ENCODE peak calls at places on chromosomes 12 and 14, in ten cellular contexts. One of them, this sample, is unnamed.

GRCh38 chr14:93317836-93318807 is 14.7 kb downstream of the BTBD7 start:
- DNase-seq in GM12865: no peak
- DNase-seq in pons: no peak
- DNase-seq in NCI-H1930: no peak
- DNase-seq in SW480: no peak
- DNase-seq in kidney tubule cell: peak; percentile 78
- DNase-seq in astrocyte: peak; percentile 38
- DNase-seq in NCI-H1092 treated with DMSO at 0.1 percent for 48 hours: no peak
- DNase-seq in left lung: no peak
- DNase-seq in neural crest cell: no peak
- DNase-seq in this sample: no peak

GRCh38 chr12:45379261-45379660 is 163.4 kb downstream of the ANO6 start:
- DNase-seq in pons: no peak
- DNase-seq in NCI-H1092 treated with DMSO at 0.1 percent for 48 hours: no peak
- DNase-seq in NCI-H1930: no peak
- DNase-seq in astrocyte: no peak
- DNase-seq in SW480: no peak
- DNase-seq in GM12865: no peak
- DNase-seq in neural crest cell: no peak
- DNase-seq in kidney tubule cell: peak; percentile 6
- DNase-seq in left lung: no peak
- DNase-seq in this sample: no peak

GRCh38 chr14:51157012-51157411 is 62.1 kb upstream of the TRIM9 start:
- DNase-seq in pons: peak; percentile 9
- DNase-seq in astrocyte: no peak
- DNase-seq in GM12865: peak; percentile 54
- DNase-seq in left lung: no peak
- DNase-seq in NCI-H1930: no peak
- DNase-seq in kidney tubule cell: peak; percentile 36
- DNase-seq in neural crest cell: no peak
- DNase-seq in SW480: peak; percentile 34
- DNase-seq in NCI-H1092 treated with DMSO at 0.1 percent for 48 hours: peak; percentile 52
- DNase-seq in this sample: no peak

GRCh38 chr14:62308927-62309326 is 546.7 kb downstream of the SNAPC1 start:
- DNase-seq in astrocyte: no peak
- DNase-seq in kidney tubule cell: no peak
- DNase-seq in left lung: no peak
- DNase-seq in pons: no peak
- DNase-seq in GM12865: no peak
- DNase-seq in SW480: no peak
- DNase-seq in NCI-H1092 treated with DMSO at 0.1 percent for 48 hours: no peak
- DNase-seq in neural crest cell: no peak
- DNase-seq in NCI-H1930: no peak
- DNase-seq in this sample: no peak

GRCh38 chr12:58919271-58920101 is 818 bp downstream of the LRIG3 start:
- DNase-seq in GM12865: peak; percentile 80
- DNase-seq in kidney tubule cell: peak; percentile 62
- DNase-seq in SW480: no peak
- DNase-seq in NCI-H1930: no peak
- DNase-seq in pons: no peak
- DNase-seq in neural crest cell: no peak
- DNase-seq in astrocyte: peak; percentile 63
- DNase-seq in left lung: no peak
- DNase-seq in NCI-H1092 treated with DMSO at 0.1 percent for 48 hours: peak; percentile 30
- DNase-seq in this sample: peak; percentile 42

GRCh38 chr12:42588981-42589464 is 523 bp downstream of the PRICKLE1 start:
- DNase-seq in kidney tubule cell: peak; percentile 57
- DNase-seq in astrocyte: no peak
- DNase-seq in NCI-H1930: peak; percentile 69
- DNase-seq in left lung: peak; percentile 77
- DNase-seq in pons: no peak
- DNase-seq in GM12865: no peak
- DNase-seq in neural crest cell: peak; percentile 39
- DNase-seq in NCI-H1092 treated with DMSO at 0.1 percent for 48 hours: no peak
- DNase-seq in SW480: peak; percentile 17
- DNase-seq in this sample: peak; percentile 32

GRCh38 chr14:53516261-53516774 is 363.2 kb upstream of the DDHD1 start:
- DNase-seq in pons: no peak
- DNase-seq in astrocyte: peak; percentile 80
- DNase-seq in SW480: no peak
- DNase-seq in NCI-H1930: no peak
- DNase-seq in GM12865: no peak
- DNase-seq in kidney tubule cell: no peak
- DNase-seq in NCI-H1092 treated with DMSO at 0.1 percent for 48 hours: no peak
- DNase-seq in left lung: no peak
- DNase-seq in neural crest cell: no peak
- DNase-seq in this sample: no peak

GRCh38 chr14:74147571-74147970 is 62.8 kb downstream of the LIN52 start:
- DNase-seq in NCI-H1930: no peak
- DNase-seq in astrocyte: no peak
- DNase-seq in NCI-H1092 treated with DMSO at 0.1 percent for 48 hours: no peak
- DNase-seq in kidney tubule cell: no peak
- DNase-seq in pons: no peak
- DNase-seq in left lung: no peak
- DNase-seq in SW480: no peak
- DNase-seq in neural crest cell: no peak
- DNase-seq in GM12865: no peak
- DNase-seq in this sample: no peak

GRCh38 chr12:53292441-53292840 is 2.9 kb upstream of the PFDN5 start:
- DNase-seq in neural crest cell: no peak
- DNase-seq in pons: no peak
- DNase-seq in GM12865: no peak
- DNase-seq in NCI-H1092 treated with DMSO at 0.1 percent for 48 hours: peak; percentile 37
- DNase-seq in left lung: no peak
- DNase-seq in NCI-H1930: no peak
- DNase-seq in kidney tubule cell: no peak
- DNase-seq in astrocyte: no peak
- DNase-seq in SW480: no peak
- DNase-seq in this sample: no peak

GRCh38 chr14:29637406-29637805 is 290.2 kb downstream of the PRKD1 start:
- DNase-seq in SW480: no peak
- DNase-seq in left lung: no peak
- DNase-seq in GM12865: no peak
- DNase-seq in astrocyte: peak; percentile 71
- DNase-seq in neural crest cell: no peak
- DNase-seq in NCI-H1092 treated with DMSO at 0.1 percent for 48 hours: peak; percentile 85
- DNase-seq in NCI-H1930: no peak
- DNase-seq in kidney tubule cell: peak; percentile 64
- DNase-seq in pons: peak; percentile 95
- DNase-seq in this sample: no peak

GRCh38 chr14:73462078-73462715 is 3.9 kb upstream of the NUMB start:
- DNase-seq in astrocyte: peak; percentile 37
- DNase-seq in NCI-H1930: no peak
- DNase-seq in kidney tubule cell: peak; percentile 46
- DNase-seq in NCI-H1092 treated with DMSO at 0.1 percent for 48 hours: peak; percentile 94
- DNase-seq in SW480: peak; percentile 93
- DNase-seq in left lung: no peak
- DNase-seq in GM12865: no peak
- DNase-seq in neural crest cell: no peak
- DNase-seq in pons: peak; percentile 86
- DNase-seq in this sample: no peak

GRCh38 chr12:52395761-52396434 is 10.2 kb downstream of the KRT82 start:
- DNase-seq in kidney tubule cell: peak; percentile 57
- DNase-seq in neural crest cell: no peak
- DNase-seq in GM12865: peak; percentile 11
- DNase-seq in pons: no peak
- DNase-seq in left lung: peak; percentile 68
- DNase-seq in SW480: peak; percentile 81
- DNase-seq in astrocyte: no peak
- DNase-seq in NCI-H1092 treated with DMSO at 0.1 percent for 48 hours: no peak
- DNase-seq in NCI-H1930: peak; percentile 26
- DNase-seq in this sample: no peak

GRCh38 chr12:124302807-124303578 is 8.1 kb downstream of the RFLNA start:
- DNase-seq in left lung: peak; percentile 59
- DNase-seq in pons: no peak
- DNase-seq in neural crest cell: no peak
- DNase-seq in GM12865: no peak
- DNase-seq in kidney tubule cell: no peak
- DNase-seq in SW480: no peak
- DNase-seq in astrocyte: no peak
- DNase-seq in NCI-H1092 treated with DMSO at 0.1 percent for 48 hours: no peak
- DNase-seq in NCI-H1930: no peak
- DNase-seq in this sample: no peak

GRCh38 chr12:54840293-54840692 is 14.0 kb upstream of the MUCL1 start:
- DNase-seq in NCI-H1092 treated with DMSO at 0.1 percent for 48 hours: no peak
- DNase-seq in NCI-H1930: no peak
- DNase-seq in neural crest cell: no peak
- DNase-seq in pons: no peak
- DNase-seq in GM12865: no peak
- DNase-seq in SW480: no peak
- DNase-seq in kidney tubule cell: no peak
- DNase-seq in astrocyte: no peak
- DNase-seq in left lung: no peak
- DNase-seq in this sample: no peak

GRCh38 chr12:88310069-88310468 is 168.0 kb downstream of the TMTC3 start:
- DNase-seq in astrocyte: peak; percentile 73
- DNase-seq in NCI-H1930: no peak
- DNase-seq in pons: no peak
- DNase-seq in kidney tubule cell: peak; percentile 35
- DNase-seq in left lung: no peak
- DNase-seq in NCI-H1092 treated with DMSO at 0.1 percent for 48 hours: no peak
- DNase-seq in GM12865: no peak
- DNase-seq in neural crest cell: no peak
- DNase-seq in SW480: no peak
- DNase-seq in this sample: no peak

GRCh38 chr14:50395448-50395847 is 1.2 kb downstream of the CDKL1 start:
- DNase-seq in left lung: no peak
- DNase-seq in SW480: no peak
- DNase-seq in GM12865: no peak
- DNase-seq in astrocyte: no peak
- DNase-seq in NCI-H1930: no peak
- DNase-seq in pons: peak; percentile 9
- DNase-seq in kidney tubule cell: peak; percentile 58
- DNase-seq in NCI-H1092 treated with DMSO at 0.1 percent for 48 hours: no peak
- DNase-seq in neural crest cell: no peak
- DNase-seq in this sample: no peak

GRCh38 chr14:32711103-32711680 is 227.5 kb upstream of the NPAS3 start:
- DNase-seq in NCI-H1930: peak; percentile 34
- DNase-seq in astrocyte: peak; percentile 25
- DNase-seq in kidney tubule cell: peak; percentile 52
- DNase-seq in neural crest cell: peak; percentile 49
- DNase-seq in pons: peak; percentile 89
- DNase-seq in NCI-H1092 treated with DMSO at 0.1 percent for 48 hours: peak; percentile 79
- DNase-seq in GM12865: peak; percentile 54
- DNase-seq in SW480: peak; percentile 53
- DNase-seq in left lung: no peak
- DNase-seq in this sample: peak; percentile 24

GRCh38 chr14:41490323-41490722 is 116.4 kb upstream of the LRFN5 start:
- DNase-seq in kidney tubule cell: no peak
- DNase-seq in left lung: no peak
- DNase-seq in NCI-H1930: no peak
- DNase-seq in neural crest cell: no peak
- DNase-seq in SW480: no peak
- DNase-seq in astrocyte: no peak
- DNase-seq in NCI-H1092 treated with DMSO at 0.1 percent for 48 hours: no peak
- DNase-seq in GM12865: no peak
- DNase-seq in pons: no peak
- DNase-seq in this sample: no peak

GRCh38 chr14:63076476-63076875 is 31.2 kb upstream of the KCNH5 start:
- DNase-seq in SW480: no peak
- DNase-seq in pons: no peak
- DNase-seq in NCI-H1092 treated with DMSO at 0.1 percent for 48 hours: no peak
- DNase-seq in GM12865: no peak
- DNase-seq in NCI-H1930: no peak
- DNase-seq in astrocyte: no peak
- DNase-seq in kidney tubule cell: no peak
- DNase-seq in neural crest cell: no peak
- DNase-seq in left lung: no peak
- DNase-seq in this sample: no peak

GRCh38 chr12:65895759-65896656 is 71.7 kb downstream of the HMGA2 start:
- DNase-seq in left lung: no peak
- DNase-seq in NCI-H1092 treated with DMSO at 0.1 percent for 48 hours: no peak
- DNase-seq in neural crest cell: no peak
- DNase-seq in GM12865: no peak
- DNase-seq in kidney tubule cell: peak; percentile 83
- DNase-seq in pons: no peak
- DNase-seq in SW480: peak; percentile 11
- DNase-seq in astrocyte: peak; percentile 55
- DNase-seq in NCI-H1930: no peak
- DNase-seq in this sample: no peak

GRCh38 chr12:115934046-115934445 is 343.4 kb downstream of the MED13L start:
- DNase-seq in GM12865: no peak
- DNase-seq in SW480: no peak
- DNase-seq in NCI-H1092 treated with DMSO at 0.1 percent for 48 hours: no peak
- DNase-seq in kidney tubule cell: no peak
- DNase-seq in neural crest cell: no peak
- DNase-seq in NCI-H1930: no peak
- DNase-seq in left lung: no peak
- DNase-seq in astrocyte: no peak
- DNase-seq in pons: no peak
- DNase-seq in this sample: no peak

GRCh38 chr12:117167769-117168168 is 22.5 kb downstream of the FBXO21 start:
- DNase-seq in GM12865: no peak
- DNase-seq in kidney tubule cell: no peak
- DNase-seq in NCI-H1092 treated with DMSO at 0.1 percent for 48 hours: no peak
- DNase-seq in astrocyte: no peak
- DNase-seq in neural crest cell: no peak
- DNase-seq in SW480: no peak
- DNase-seq in pons: no peak
- DNase-seq in left lung: no peak
- DNase-seq in NCI-H1930: no peak
- DNase-seq in this sample: no peak

GRCh38 chr14:86404425-86404824 is 874.5 kb downstream of the FLRT2 start:
- DNase-seq in neural crest cell: no peak
- DNase-seq in pons: no peak
- DNase-seq in left lung: no peak
- DNase-seq in NCI-H1930: no peak
- DNase-seq in SW480: no peak
- DNase-seq in astrocyte: no peak
- DNase-seq in NCI-H1092 treated with DMSO at 0.1 percent for 48 hours: no peak
- DNase-seq in GM12865: no peak
- DNase-seq in kidney tubule cell: no peak
- DNase-seq in this sample: no peak

GRCh38 chr12:108972226-108972757 is 48.6 kb downstream of the SVOP start:
- DNase-seq in SW480: no peak
- DNase-seq in NCI-H1092 treated with DMSO at 0.1 percent for 48 hours: no peak
- DNase-seq in GM12865: no peak
- DNase-seq in kidney tubule cell: peak; percentile 25
- DNase-seq in NCI-H1930: no peak
- DNase-seq in left lung: no peak
- DNase-seq in astrocyte: no peak
- DNase-seq in pons: no peak
- DNase-seq in neural crest cell: no peak
- DNase-seq in this sample: no peak

GRCh38 chr14:59274991-59275391 is 86.5 kb downstream of the DAAM1 start:
- DNase-seq in pons: no peak
- DNase-seq in SW480: peak; percentile 78
- DNase-seq in left lung: no peak
- DNase-seq in GM12865: peak; percentile 75
- DNase-seq in NCI-H1930: no peak
- DNase-seq in kidney tubule cell: peak; percentile 64
- DNase-seq in NCI-H1092 treated with DMSO at 0.1 percent for 48 hours: peak; percentile 8
- DNase-seq in astrocyte: peak; percentile 39
- DNase-seq in neural crest cell: no peak
- DNase-seq in this sample: peak; percentile 15

GRCh38 chr14:48568688-48569087 is 893.3 kb upstream of the MDGA2 start:
- DNase-seq in left lung: no peak
- DNase-seq in SW480: no peak
- DNase-seq in NCI-H1930: no peak
- DNase-seq in astrocyte: peak; percentile 14
- DNase-seq in kidney tubule cell: peak; percentile 30
- DNase-seq in GM12865: no peak
- DNase-seq in pons: no peak
- DNase-seq in NCI-H1092 treated with DMSO at 0.1 percent for 48 hours: no peak
- DNase-seq in neural crest cell: no peak
- DNase-seq in this sample: no peak

GRCh38 chr12:34295366-34296142 is 273.3 kb downstream of the ALG10 start:
- DNase-seq in kidney tubule cell: no peak
- DNase-seq in NCI-H1930: no peak
- DNase-seq in neural crest cell: no peak
- DNase-seq in pons: no peak
- DNase-seq in NCI-H1092 treated with DMSO at 0.1 percent for 48 hours: no peak
- DNase-seq in left lung: peak; percentile 42
- DNase-seq in SW480: no peak
- DNase-seq in astrocyte: no peak
- DNase-seq in GM12865: no peak
- DNase-seq in this sample: no peak

This sample was measured in GM10248.